ENCODE peak calls at places on chromosomes 1 and 21, in nine cellular contexts. Z, E, P, F, S, Y, T, U and M are unnamed samples. For H3K9me3, the result is how much of the 10 kb centered on the place peaks cover.

GRCh38 chr1:64228181-64228957 is 24.9 kb downstream of the UBE2U start:
- DNase-seq in U (no peak), E (no peak), F (no peak), Y (no peak), Z (no peak), P (no peak), S (no peak), T (no peak), M (no peak)

GRCh38 chr1:163877016-163877415 is 555.3 kb downstream of the NUF2 start:
- DNase-seq in U (no peak), T (no peak), E (peak), Z (no peak), P (no peak), Y (no peak), S (peak), F (no peak), M (no peak)

GRCh38 chr1:195908121-195908520 is 700.1 kb downstream of the KCNT2 start:
- DNase-seq in T (peak), E (no peak), Z (no peak), Y (no peak), U (no peak), S (peak), F (no peak), P (no peak), M (no peak)

GRCh38 chr1:218463194-218464156 is 118.3 kb downstream of the TGFB2 start:
- DNase-seq in T (no peak), U (no peak), P (no peak), E (no peak), Y (peak), Z (no peak), F (no peak), S (peak), M (peak)

GRCh38 chr1:29906927-29907326 is 670.6 kb downstream of the PTPRU start:
- DNase-seq in Z (no peak), E (no peak), F (no peak), U (no peak), S (no peak), Y (no peak), T (no peak), P (no peak), M (no peak)

GRCh38 chr21:33373451-33373850 is 29.8 kb upstream of the IFNGR2 start:
- DNase-seq in E (no peak), Y (no peak), P (no peak), F (no peak), S (no peak), Z (no peak), T (no peak), U (no peak), M (peak)

GRCh38 chr1:189619682-189620332 is 857.9 kb downstream of the BRINP3 start:
- DNase-seq in T (peak), Z (no peak), U (no peak), S (peak), E (peak), P (no peak), Y (no peak), F (no peak), M (no peak)

GRCh38 chr1:205505791-205506190 is 1.3 kb downstream of the CDK18 start:
- DNase-seq in Y (peak), P (no peak), Z (no peak), U (peak), T (no peak), S (no peak), E (no peak), F (no peak), M (peak)

GRCh38 chr1:35476099-35476674 is 81.0 kb downstream of the KIAA0319L start:
- DNase-seq in F (no peak), T (no peak), Y (no peak), E (no peak), U (no peak), Z (no peak), S (no peak), P (no peak), M (no peak)

GRCh38 chr1:85224734-85225623 is 24.2 kb upstream of the SYDE2 start:
- DNase-seq in E (no peak), Z (no peak), S (peak), T (no peak), U (no peak), Y (peak), P (no peak), F (no peak), M (peak)

GRCh38 chr1:201334325-201335173 is 42.9 kb downstream of the TNNT2 start:
- DNase-seq in P (no peak), T (no peak), E (peak), S (no peak), Z (no peak), U (no peak), F (no peak), Y (no peak), M (no peak)

GRCh38 chr1:185539277-185539943 is 194.8 kb upstream of the HMCN1 start:
- DNase-seq in Y (no peak), P (no peak), T (no peak), F (no peak), E (no peak), U (no peak), Z (no peak), S (no peak), M (no peak)

GRCh38 chr1:230858918-230859819 is 9.2 kb downstream of the C1orf198 start:
- DNase-seq in Z (no peak), U (no peak), S (peak), Y (no peak), F (no peak), E (no peak), P (no peak), T (peak), M (no peak)

GRCh38 chr21:33067457-33067856 is 2.5 kb upstream of the OLIG1 start:
- DNase-seq in T (no peak), F (no peak), S (no peak), P (no peak), Z (no peak), Y (no peak), E (no peak), U (no peak), M (no peak)

GRCh38 chr1:225871374-225872074 is 10.7 kb downstream of the TMEM63A start:
- DNase-seq in S (no peak), F (no peak), P (no peak), E (no peak), T (no peak), Y (no peak), U (no peak), Z (no peak), M (no peak)

GRCh38 chr21:31927872-31928476 is 55.2 kb downstream of the HUNK start:
- DNase-seq in T (no peak), P (no peak), Z (no peak), S (no peak), Y (no peak), E (no peak), U (no peak), F (no peak), M (no peak)

GRCh38 chr1:35030338-35031102 is 1.2 kb downstream of the ZMYM6 start:
- DNase-seq in S (peak), F (no peak), T (no peak), U (no peak), Z (no peak), P (no peak), E (no peak), Y (no peak), M (no peak)

GRCh38 chr1:32454726-32455125 is 10.1 kb upstream of the ZBTB8B start:
- DNase-seq in S (no peak), Z (no peak), P (no peak), Y (no peak), T (no peak), E (no peak), F (no peak), U (no peak), M (no peak)

GRCh38 chr1:184836934-184837698 is 82.5 kb upstream of the EDEM3 start:
- DNase-seq in U (no peak), Z (no peak), P (no peak), Y (no peak), F (no peak), T (no peak), S (no peak), E (no peak), M (no peak)

GRCh38 chr1:183484254-183484653 is 12.0 kb downstream of the SMG7 start:
- DNase-seq in P (no peak), F (no peak), U (no peak), T (no peak), Z (no peak), S (no peak), Y (no peak), E (no peak), M (no peak)

GRCh38 chr1:44390277-44390676 is 14.8 kb upstream of the RNF220 start:
- DNase-seq in Y (no peak), P (no peak), E (no peak), U (no peak), S (peak), F (no peak), Z (no peak), T (peak), M (no peak)

GRCh38 chr1:43668956-43669355 is 19.0 kb downstream of the KDM4A start:
- DNase-seq in Y (no peak), S (no peak), U (no peak), Z (no peak), E (no peak), T (no peak), P (no peak), F (no peak), M (no peak)

GRCh38 chr21:44888581-44889550 is 15.4 kb upstream of the PTTG1IP start:
- DNase-seq in Y (no peak), E (no peak), T (no peak), P (no peak), U (no peak), F (peak), Z (no peak), S (no peak), M (no peak)

GRCh38 chr1:59678065-59678808 is 136.5 kb upstream of the HOOK1 start:
- DNase-seq in U (no peak), T (no peak), P (no peak), Z (no peak), F (no peak), Y (no peak), E (peak), S (no peak), M (no peak)

GRCh38 chr1:231931846-231932454 is 305.4 kb downstream of the DISC1 start:
- DNase-seq in Y (peak), P (peak), F (no peak), Z (no peak), T (no peak), S (no peak), U (no peak), E (peak), M (no peak)

GRCh38 chr1:180769889-180770288 is 138.1 kb downstream of the XPR1 start:
- DNase-seq in F (no peak), S (no peak), P (no peak), Z (no peak), U (no peak), T (no peak), Y (no peak), E (no peak), M (no peak)

GRCh38 chr21:23624281-23624680 is 1983.0 kb downstream of the MRPL39 start:
- DNase-seq in P (no peak), Z (no peak), S (no peak), U (no peak), Y (no peak), F (no peak), E (no peak), T (no peak), M (no peak)

GRCh38 chr1:37434292-37434907 is 40.0 kb upstream of the ZC3H12A start:
- DNase-seq in F (peak), E (peak), U (no peak), T (no peak), Z (peak), Y (peak), P (peak), S (peak), M (peak)

GRCh38 chr1:93670141-93670540 is 11.5 kb downstream of the BCAR3 start:
- DNase-seq in T (no peak), S (peak), Y (no peak), Z (no peak), U (no peak), F (no peak), P (no peak), E (no peak), M (no peak)

GRCh38 chr1:227557962-227558806 is 5.2 kb upstream of the ZNF678 start:
- DNase-seq in T (no peak), S (no peak), Y (no peak), F (no peak), E (no peak), Z (no peak), U (no peak), P (no peak), M (no peak)

GRCh38 chr1:183838221-183838620 is 33.3 kb downstream of the RGL1 start:
- DNase-seq in P (no peak), T (no peak), S (no peak), F (no peak), Z (no peak), E (peak), Y (no peak), U (no peak), M (no peak)

GRCh38 chr1:80929868-80930508 is 870.7 kb upstream of the ADGRL2 start:
- DNase-seq in P (no peak), E (no peak), U (no peak), S (no peak), Z (no peak), F (no peak), T (no peak), Y (no peak), M (no peak)
- H3K9me3 ChIP-seq in P (under half), E (under half), U (under half), S (under half), Z (under half), F (under half), T (under half), Y (under half), M (under half)

GRCh38 chr1:248143311-248143710 is 1.6 kb upstream of the OR2M5 start:
- DNase-seq in U (no peak), T (no peak), E (no peak), P (no peak), S (no peak), Y (no peak), F (no peak), Z (no peak), M (no peak)
- H3K9me3 ChIP-seq in U (under half), T (under half), E (under half), P (under half), S (under half), Y (under half), F (under half), Z (under half), M (under half)

GRCh38 chr1:54158071-54158470 is 5.3 kb upstream of the CDCP2 start:
- DNase-seq in U (no peak), F (peak), E (peak), S (no peak), T (no peak), Z (no peak), Y (peak), P (no peak), M (peak)
- H3K9me3 ChIP-seq in U (under half), F (under half), E (under half), S (under half), T (under half), Z (under half), Y (under half), P (under half), M (under half)

GRCh38 chr1:17759114-17759513 is 4.0 kb downstream of the ACTL8 start:
- DNase-seq in F (no peak), S (peak), P (no peak), E (peak), Y (peak), T (no peak), U (no peak), Z (no peak), M (no peak)
- H3K9me3 ChIP-seq in F (under half), S (under half), P (under half), E (under half), Y (under half), T (under half), U (under half), Z (half or more), M (under half)

GRCh38 chr1:71157715-71158114 is 76.9 kb upstream of the ZRANB2 start:
- DNase-seq in Y (no peak), F (no peak), U (no peak), Z (no peak), T (no peak), S (no peak), E (no peak), P (no peak), M (no peak)

GRCh38 chr1:71156633-71157032 is 75.8 kb upstream of the ZRANB2 start:
- DNase-seq in E (no peak), Y (no peak), S (peak), F (no peak), T (no peak), Z (no peak), U (no peak), P (no peak), M (no peak)

GRCh38 chr1:71157151-71157550 is 76.3 kb upstream of the ZRANB2 start:
- DNase-seq in F (no peak), S (no peak), E (no peak), Z (no peak), P (no peak), Y (no peak), T (no peak), U (no peak), M (peak)

DNA sequence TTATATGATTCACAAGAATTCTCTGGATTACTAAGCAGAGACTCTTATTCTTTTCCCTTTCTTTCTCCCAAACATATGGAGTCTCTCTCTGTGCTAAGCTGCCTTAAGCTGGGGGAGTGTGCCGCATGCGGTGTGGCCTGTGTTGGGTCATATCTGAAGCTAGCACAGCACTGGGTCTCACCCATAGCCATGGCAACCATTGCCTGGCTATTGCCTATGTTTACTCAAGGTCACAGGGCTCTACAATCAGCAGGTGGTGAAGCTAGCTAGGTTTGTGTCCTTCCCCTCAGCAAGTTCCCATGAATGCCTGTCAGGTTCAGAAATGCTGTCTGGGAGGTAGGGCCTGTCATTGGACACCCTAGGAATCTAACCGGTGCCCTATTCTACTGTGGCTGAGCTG is 73.6 kb upstream of the ZRANB2 start:
- DNase-seq in P (no peak), T (no peak), F (no peak), Z (no peak), S (no peak), U (no peak), Y (no peak), E (no peak), M (no peak)
- H3K9me3 ChIP-seq in P (under half), T (under half), F (under half), Z (under half), S (under half), U (under half), Y (under half), E (under half), M (under half)

GRCh38 chr1:147077081-147077480 is 95.2 kb downstream of the PRKAB2 start:
- DNase-seq in U (no peak), P (no peak), T (no peak), Y (no peak), F (no peak), S (no peak), Z (no peak), E (no peak), M (no peak)
- H3K9me3 ChIP-seq in U (under half), P (under half), T (under half), Y (under half), F (under half), S (under half), Z (under half), E (under half), M (under half)

GRCh38 chr1:78715181-78715661 is 65.6 kb downstream of the IFI44 start:
- DNase-seq in Z (no peak), E (peak), Y (no peak), T (no peak), F (no peak), U (no peak), P (no peak), S (peak), M (no peak)
- H3K9me3 ChIP-seq in Z (under half), E (under half), Y (under half), T (under half), F (under half), U (under half), P (under half), S (under half), M (under half)

DNA sequence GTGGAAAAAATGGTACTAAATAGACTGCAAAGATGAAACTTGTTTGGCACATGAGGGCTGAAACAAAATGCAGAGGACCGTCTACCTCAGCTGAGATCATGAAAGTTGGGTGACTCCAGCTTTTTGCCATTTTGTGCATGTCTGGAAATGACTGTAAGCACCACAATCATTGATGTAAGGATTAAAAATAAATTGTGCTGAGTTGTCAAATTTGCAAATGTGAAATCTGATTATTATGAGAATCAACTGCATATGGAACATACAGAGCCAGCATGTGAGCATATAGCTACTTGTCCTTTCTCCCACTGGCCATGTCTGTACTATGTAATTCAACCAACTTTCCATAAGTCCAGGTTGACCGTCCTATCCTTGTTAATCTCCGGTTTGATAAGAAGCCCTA is 736.9 kb upstream of the PRMT6 start:
- DNase-seq in Z (no peak), Y (no peak), E (no peak), S (no peak), F (no peak), P (no peak), U (no peak), T (no peak), M (no peak)
- H3K9me3 ChIP-seq in Z (under half), Y (under half), E (under half), S (under half), F (under half), P (under half), U (under half), T (under half), M (under half)

DNA sequence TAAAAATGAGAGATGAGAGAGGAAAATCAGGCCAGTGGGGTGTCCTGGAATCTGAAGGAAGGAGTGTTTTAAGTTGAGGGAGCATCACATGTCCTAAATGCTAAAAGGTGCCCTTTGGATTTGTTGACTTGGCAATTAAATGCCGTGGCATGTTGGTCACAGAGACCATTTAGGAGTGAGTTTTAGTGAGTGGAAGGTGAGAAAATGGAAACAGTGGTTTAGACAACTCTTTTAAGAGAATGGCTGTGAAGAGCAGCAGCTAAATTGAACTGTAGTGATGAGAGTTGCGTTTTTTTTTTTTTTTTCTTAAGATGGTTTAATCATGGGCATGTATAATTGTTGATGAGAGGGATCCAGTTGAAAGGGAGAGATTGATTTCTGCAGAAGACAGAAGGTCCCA is 95.0 kb downstream of the S1PR1 start:
- DNase-seq in P (no peak), T (no peak), S (no peak), Z (no peak), U (no peak), F (no peak), E (no peak), Y (no peak), M (no peak)
- H3K9me3 ChIP-seq in P (under half), T (under half), S (under half), Z (under half), U (under half), F (under half), E (under half), Y (under half), M (under half)